ENCODE peak calls at places on chromosomes 12 and 14, in ten cellular contexts. One of them, this sample, is unnamed.

GRCh38 chr14:105075364-105076295 is 10.4 kb upstream of the GPR132 start:
- DNase-seq in neural crest cell: no peak
- DNase-seq in GM13976: peak
- DNase-seq in choroid plexus epithelial cell: peak
- DNase-seq in HTR-8/SVneo: no peak
- DNase-seq in AG09319: no peak
- DNase-seq in CD4-positive, alpha-beta T cell: no peak
- DNase-seq in erythroblast: peak
- DNase-seq in osteocyte: no peak
- DNase-seq in CD4-positive, alpha-beta memory T cell: no peak
- DNase-seq in this sample: no peak

GRCh38 chr12:60148109-60148508 is 552.3 kb downstream of the SLC16A7 start:
- DNase-seq in GM13976: no peak
- DNase-seq in HTR-8/SVneo: no peak
- DNase-seq in CD4-positive, alpha-beta T cell: no peak
- DNase-seq in CD4-positive, alpha-beta memory T cell: no peak
- DNase-seq in osteocyte: no peak
- DNase-seq in erythroblast: peak
- DNase-seq in neural crest cell: no peak
- DNase-seq in AG09319: peak
- DNase-seq in choroid plexus epithelial cell: peak
- DNase-seq in this sample: no peak

GRCh38 chr14:64387232-64387737 is 868 bp upstream of the MTHFD1 start:
- DNase-seq in HTR-8/SVneo: peak
- DNase-seq in CD4-positive, alpha-beta T cell: no peak
- DNase-seq in choroid plexus epithelial cell: peak
- DNase-seq in neural crest cell: no peak
- DNase-seq in erythroblast: peak
- DNase-seq in AG09319: no peak
- DNase-seq in osteocyte: no peak
- DNase-seq in CD4-positive, alpha-beta memory T cell: no peak
- DNase-seq in GM13976: no peak
- DNase-seq in this sample: no peak

GRCh38 chr12:86530996-86531655 is 274.9 kb upstream of the MGAT4C start:
- DNase-seq in CD4-positive, alpha-beta T cell: no peak
- DNase-seq in GM13976: no peak
- DNase-seq in osteocyte: no peak
- DNase-seq in CD4-positive, alpha-beta memory T cell: no peak
- DNase-seq in erythroblast: no peak
- DNase-seq in HTR-8/SVneo: no peak
- DNase-seq in AG09319: no peak
- DNase-seq in neural crest cell: no peak
- DNase-seq in choroid plexus epithelial cell: peak
- DNase-seq in this sample: no peak

GRCh38 chr14:68361231-68361630 is 431.6 kb downstream of the ZFP36L1 start:
- DNase-seq in CD4-positive, alpha-beta memory T cell: no peak
- DNase-seq in HTR-8/SVneo: no peak
- DNase-seq in neural crest cell: no peak
- DNase-seq in choroid plexus epithelial cell: peak
- DNase-seq in GM13976: no peak
- DNase-seq in osteocyte: no peak
- DNase-seq in erythroblast: no peak
- DNase-seq in AG09319: no peak
- DNase-seq in CD4-positive, alpha-beta T cell: no peak
- DNase-seq in this sample: no peak

GRCh38 chr12:28550757-28551381 is 360.6 kb downstream of the CCDC91 start:
- DNase-seq in HTR-8/SVneo: no peak
- DNase-seq in erythroblast: no peak
- DNase-seq in neural crest cell: no peak
- DNase-seq in GM13976: no peak
- DNase-seq in choroid plexus epithelial cell: peak
- DNase-seq in osteocyte: no peak
- DNase-seq in AG09319: peak
- DNase-seq in CD4-positive, alpha-beta T cell: no peak
- DNase-seq in CD4-positive, alpha-beta memory T cell: no peak
- DNase-seq in this sample: no peak

GRCh38 chr14:92121207-92121669 is 268 bp downstream of the NDUFB1 start:
- DNase-seq in HTR-8/SVneo: no peak
- DNase-seq in osteocyte: no peak
- DNase-seq in CD4-positive, alpha-beta memory T cell: no peak
- DNase-seq in neural crest cell: peak
- DNase-seq in AG09319: no peak
- DNase-seq in choroid plexus epithelial cell: peak
- DNase-seq in erythroblast: peak
- DNase-seq in GM13976: no peak
- DNase-seq in CD4-positive, alpha-beta T cell: no peak
- DNase-seq in this sample: no peak

GRCh38 chr14:106844608-106845285 is 1318.4 kb downstream of the TMEM121 start:
- DNase-seq in neural crest cell: no peak
- DNase-seq in HTR-8/SVneo: no peak
- DNase-seq in choroid plexus epithelial cell: no peak
- DNase-seq in erythroblast: no peak
- DNase-seq in osteocyte: peak
- DNase-seq in AG09319: no peak
- DNase-seq in CD4-positive, alpha-beta memory T cell: peak
- DNase-seq in GM13976: peak
- DNase-seq in CD4-positive, alpha-beta T cell: peak
- DNase-seq in this sample: peak

GRCh38 chr12:112148031-112148513 is 22.7 kb downstream of the TRAFD1 start:
- DNase-seq in CD4-positive, alpha-beta memory T cell: no peak
- DNase-seq in choroid plexus epithelial cell: peak
- DNase-seq in AG09319: no peak
- DNase-seq in erythroblast: no peak
- DNase-seq in osteocyte: peak
- DNase-seq in CD4-positive, alpha-beta T cell: no peak
- DNase-seq in neural crest cell: no peak
- DNase-seq in HTR-8/SVneo: peak
- DNase-seq in GM13976: peak
- DNase-seq in this sample: no peak

GRCh38 chr14:36757730-36758286 is 96.1 kb downstream of the PAX9 start:
- DNase-seq in erythroblast: no peak
- DNase-seq in neural crest cell: no peak
- DNase-seq in GM13976: no peak
- DNase-seq in osteocyte: no peak
- DNase-seq in CD4-positive, alpha-beta T cell: no peak
- DNase-seq in choroid plexus epithelial cell: no peak
- DNase-seq in HTR-8/SVneo: no peak
- DNase-seq in AG09319: no peak
- DNase-seq in CD4-positive, alpha-beta memory T cell: no peak
- DNase-seq in this sample: no peak

GRCh38 chr12:123363385-123363742 is 1.3 kb downstream of the SBNO1 start:
- DNase-seq in erythroblast: peak
- DNase-seq in CD4-positive, alpha-beta memory T cell: peak
- DNase-seq in neural crest cell: no peak
- DNase-seq in choroid plexus epithelial cell: peak
- DNase-seq in CD4-positive, alpha-beta T cell: no peak
- DNase-seq in AG09319: no peak
- DNase-seq in osteocyte: no peak
- DNase-seq in HTR-8/SVneo: no peak
- DNase-seq in GM13976: peak
- DNase-seq in this sample: no peak

This sample was measured in effector memory CD8-positive, alpha-beta T cell.